ENCODE peak calls at places on chromosomes 2 and 18, in eight cellular contexts. G is IMR-90, Z is NB4, I is neural progenitor cell, M is left lung, C is AG09309, J is GM13977, L is epithelial cell of proximal tubule. V is an unnamed sample.

GRCh38 chr2:163934134-163934533 is 198.3 kb upstream of the FIGN start:
- DNase-seq in L (peak), J (no peak), C (no peak), G (no peak), Z (no peak), I (no peak), M (no peak), V (no peak)

GRCh38 chr2:145007673-145008263 is 487.8 kb upstream of the ZEB2 start:
- DNase-seq in I (no peak), J (no peak), G (peak), L (no peak), M (no peak), Z (no peak), C (no peak), V (no peak)

GRCh38 chr2:239814917-239815637 is 210.1 kb downstream of the NDUFA10 start:
- DNase-seq in M (peak), Z (no peak), G (no peak), L (no peak), J (no peak), C (no peak), I (no peak), V (no peak)

GRCh38 chr2:74846481-74846880 is 12.6 kb downstream of the HK2 start:
- DNase-seq in J (no peak), G (no peak), C (no peak), L (no peak), Z (no peak), I (no peak), M (no peak), V (no peak)

GRCh38 chr2:160670618-160671017 is 177.0 kb upstream of the RBMS1 start:
- DNase-seq in M (no peak), Z (no peak), G (no peak), I (no peak), J (no peak), L (no peak), C (no peak), V (no peak)

GRCh38 chr2:162928356-162928755 is 89.8 kb upstream of the KCNH7 start:
- DNase-seq in G (no peak), M (no peak), C (no peak), J (no peak), I (no peak), Z (peak), L (no peak), V (no peak)

GRCh38 chr2:137910641-137911040 is 53.6 kb upstream of the HNMT start:
- DNase-seq in C (no peak), Z (peak), L (no peak), J (no peak), G (peak), M (no peak), I (peak), V (no peak)

GRCh38 chr2:181813963-181814565 is 77.5 kb upstream of the ITPRID2 start:
- DNase-seq in M (no peak), G (peak), J (no peak), C (no peak), L (no peak), Z (peak), I (no peak), V (no peak)

GRCh38 chr2:84417453-84417852 is 41.6 kb downstream of the SUCLG1 start:
- DNase-seq in G (peak), I (no peak), L (no peak), M (no peak), Z (no peak), J (no peak), C (no peak), V (no peak)

GRCh38 chr2:146652311-146652710 is 1192.5 kb upstream of the ACVR2A start:
- DNase-seq in Z (no peak), G (peak), M (no peak), L (no peak), J (no peak), C (no peak), I (no peak), V (no peak)

GRCh38 chr18:77250926-77251729 is 1.5 kb downstream of the GALR1 start:
- DNase-seq in I (peak), Z (no peak), G (no peak), L (no peak), C (no peak), J (no peak), M (peak), V (no peak)

GRCh38 chr2:206198677-206199076 is 39.0 kb downstream of the EEF1B2 start:
- DNase-seq in C (peak), G (peak), J (no peak), Z (peak), M (no peak), I (no peak), L (no peak), V (no peak)

GRCh38 chr2:216677439-216678097 is 17.8 kb downstream of the IGFBP5 start:
- DNase-seq in I (no peak), G (no peak), Z (no peak), M (no peak), L (no peak), J (no peak), C (no peak), V (no peak)

GRCh38 chr18:5538541-5538940 is 5.3 kb downstream of the EPB41L3 start:
- DNase-seq in G (no peak), J (no peak), C (no peak), I (peak), Z (no peak), M (no peak), L (no peak), V (no peak)

GRCh38 chr18:3889121-3889520 is 439.1 kb downstream of the TGIF1 start:
- DNase-seq in C (no peak), Z (no peak), J (no peak), L (no peak), M (no peak), I (no peak), G (peak), V (no peak)

DNA sequence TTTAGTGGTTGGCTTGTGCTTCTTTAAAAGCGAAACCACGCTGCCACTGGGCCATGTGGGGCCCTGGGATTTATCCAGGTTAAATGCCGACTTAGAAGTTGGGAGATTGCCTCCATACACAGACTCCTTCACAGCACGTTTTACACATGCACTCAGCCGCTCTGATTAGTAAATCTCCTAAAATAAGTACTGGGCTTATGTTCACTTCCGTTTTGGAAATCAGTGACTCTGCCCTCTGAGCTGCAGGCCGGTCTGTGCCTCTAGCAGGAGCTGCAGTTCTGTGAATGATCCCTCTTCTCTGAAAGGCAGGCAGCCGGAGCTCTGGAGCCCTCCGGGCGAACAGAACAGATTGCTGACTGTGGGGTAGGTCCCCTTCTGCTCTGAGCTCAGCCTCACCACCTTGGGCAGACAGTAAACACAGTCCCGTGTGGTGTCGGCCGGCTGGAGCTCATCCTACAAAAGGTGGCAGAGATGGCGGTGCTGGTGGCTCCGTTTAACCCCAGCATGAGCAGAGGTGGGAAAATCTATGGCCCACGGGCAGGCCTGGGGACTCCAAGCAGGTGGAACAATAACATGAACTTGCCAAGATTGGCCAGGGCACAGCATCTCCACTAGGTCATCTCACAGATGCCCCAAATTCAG is 9.8 kb upstream of the RAB17 start:
- DNase-seq in Z (no peak), M (no peak), L (no peak), I (no peak), C (peak), G (peak), J (no peak), V (no peak)
- TF ChIP-seq CTCF in Z (no peak), M (no peak), L (no peak), I (no peak), C (peak), G (peak), J (no peak), V (no peak)

DNA sequence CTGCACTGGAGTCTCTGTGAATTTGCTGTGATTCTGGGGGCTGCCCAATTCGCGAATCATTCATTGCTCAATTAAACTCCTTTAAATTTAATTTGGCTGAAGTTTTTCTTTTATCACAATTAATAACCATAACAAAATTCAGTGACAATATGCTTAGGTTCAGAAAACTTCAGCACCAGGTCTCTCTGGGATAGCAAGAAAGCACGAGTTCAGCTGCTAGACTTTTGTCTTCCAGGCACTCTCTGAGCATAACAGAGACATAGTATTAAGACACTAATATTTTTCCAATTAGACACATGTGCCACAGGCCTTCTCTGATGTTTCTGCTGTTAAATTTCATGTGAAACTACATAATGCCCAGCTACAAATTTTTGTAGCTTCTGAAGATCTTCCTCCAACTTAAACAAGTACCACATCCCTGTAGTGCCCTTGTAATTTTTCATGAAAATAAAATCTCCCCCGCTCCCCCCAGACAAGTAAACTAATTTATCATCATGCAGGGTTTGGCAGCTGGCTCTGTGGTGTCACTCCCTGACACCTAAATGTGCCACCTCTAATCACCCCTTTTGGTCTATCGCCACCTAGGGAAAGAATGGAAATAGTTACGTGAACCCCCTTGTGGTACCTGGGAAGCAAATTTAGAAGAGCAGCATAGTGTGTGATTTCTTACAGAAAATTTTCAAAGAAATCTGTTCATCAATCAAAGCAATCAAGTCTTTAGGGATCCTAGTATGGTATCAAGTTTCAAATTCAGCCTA is 94.1 kb downstream of the CSRNP3 start:
- DNase-seq in L (no peak), C (no peak), Z (peak), M (no peak), J (no peak), I (peak), G (no peak), V (no peak)
- TF ChIP-seq CTCF in L (peak), C (no peak), Z (peak), M (no peak), J (peak), I (peak), G (no peak), V (no peak)

GRCh38 chr2:38524580-38524979 is 78.1 kb downstream of the HNRNPLL start:
- DNase-seq in Z (no peak), I (no peak), L (no peak), M (no peak), C (no peak), G (no peak), J (no peak), V (no peak)

GRCh38 chr2:38526195-38526594 is 76.5 kb downstream of the HNRNPLL start:
- DNase-seq in Z (no peak), C (peak), M (no peak), L (no peak), G (peak), J (no peak), I (no peak), V (no peak)

GRCh38 chr2:38521835-38522234 is 80.9 kb downstream of the HNRNPLL start:
- DNase-seq in I (no peak), G (no peak), J (no peak), M (no peak), Z (no peak), C (no peak), L (no peak), V (no peak)

GRCh38 chr2:38522754-38523349 is 79.9 kb downstream of the HNRNPLL start:
- DNase-seq in Z (no peak), I (no peak), J (no peak), G (no peak), M (no peak), L (no peak), C (no peak), V (no peak)

GRCh38 chr2:38523728-38524437 is 78.8 kb downstream of the HNRNPLL start:
- DNase-seq in Z (peak), C (no peak), I (peak), L (no peak), G (no peak), M (no peak), J (no peak), V (no peak)
- TF ChIP-seq CTCF in Z (peak), C (no peak), I (peak), L (peak), G (no peak), M (no peak), J (no peak), V (no peak)

DNA sequence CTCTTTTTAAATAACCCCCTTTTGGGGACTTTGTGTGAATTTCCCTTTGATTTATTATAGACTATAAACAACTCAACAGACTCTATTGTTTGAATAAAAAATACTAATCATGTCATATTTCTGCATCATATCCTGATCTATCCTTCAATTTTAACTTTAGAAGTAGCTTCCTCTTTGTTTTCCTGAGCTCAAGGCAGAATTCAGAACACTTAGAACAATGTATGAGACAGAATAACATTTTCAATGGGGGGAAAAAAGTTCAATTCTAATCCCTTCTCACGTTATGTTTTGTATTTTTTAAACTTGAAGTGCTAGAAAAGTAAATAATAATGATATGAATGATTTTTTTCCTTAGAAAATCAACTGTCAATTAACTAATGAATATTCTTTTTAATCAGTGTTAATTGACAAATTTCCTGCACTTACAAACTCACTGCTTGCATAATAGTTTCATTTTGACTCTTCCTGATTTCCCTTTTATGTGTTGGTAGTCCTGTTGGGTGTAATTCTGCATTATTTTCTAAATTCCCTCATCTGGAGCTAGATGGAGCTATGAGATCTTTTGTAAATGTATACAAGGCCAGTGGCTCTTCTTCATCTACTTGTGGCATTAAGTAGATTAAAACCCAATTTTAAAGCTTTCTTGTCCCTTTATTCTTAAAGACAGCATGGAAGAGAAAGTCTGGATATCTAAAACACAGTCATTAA is 326.1 kb downstream of the PARD3B start:
- DNase-seq in C (peak), M (no peak), I (peak), Z (peak), J (peak), G (peak), L (peak), V (no peak)
- TF ChIP-seq CTCF in C (peak), M (no peak), I (peak), Z (no peak), J (peak), G (peak), L (peak), V (no peak)

DNA sequence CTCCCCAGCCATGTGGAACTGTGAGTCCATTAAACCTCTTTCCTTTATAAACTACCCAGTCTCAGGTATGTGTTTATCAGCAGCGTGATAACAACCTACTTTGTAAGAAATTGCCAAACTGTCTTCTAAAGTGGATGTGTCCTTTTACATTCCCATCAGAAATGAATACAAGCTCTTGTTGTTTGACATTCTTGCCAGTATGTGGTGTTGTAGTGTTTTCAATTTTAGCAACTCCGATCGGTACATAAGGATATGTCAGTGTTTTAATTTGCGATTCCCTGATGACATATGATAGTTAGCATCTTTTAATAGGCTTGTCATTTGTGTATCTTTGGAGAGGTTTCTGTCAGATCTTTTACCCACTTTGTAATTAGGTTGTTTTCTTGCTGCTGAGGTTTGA is 1156.3 kb upstream of the CRIM1 start:
- DNase-seq in J (no peak), I (no peak), C (no peak), G (no peak), Z (no peak), L (no peak), M (no peak), V (no peak)
- TF ChIP-seq CTCF in J (no peak), I (peak), C (no peak), G (no peak), Z (no peak), L (peak), M (no peak), V (no peak)

GRCh38 chr18:23337599-23338444 is 115.3 kb upstream of the RIOK3 start:
- DNase-seq in L (no peak), Z (no peak), J (no peak), G (peak), I (peak), C (no peak), M (no peak), V (no peak)
- TF ChIP-seq CTCF in L (peak), Z (no peak), J (no peak), G (peak), I (no peak), C (no peak), M (no peak), V (no peak)

GRCh38 chr2:53202063-53202462 is 565.5 kb upstream of the CHAC2 start:
- DNase-seq in I (no peak), L (peak), Z (peak), G (peak), J (no peak), C (peak), M (no peak), V (no peak)
- TF ChIP-seq CTCF in I (peak), L (peak), Z (no peak), G (peak), J (no peak), C (no peak), M (no peak), V (no peak)

GRCh38 chr2:189204322-189204941 is 24.9 kb upstream of the COL5A2 start:
- DNase-seq in G (peak), J (no peak), C (no peak), Z (no peak), L (no peak), I (no peak), M (no peak), V (no peak)
- TF ChIP-seq CTCF in G (no peak), J (no peak), C (no peak), Z (no peak), L (no peak), I (no peak), M (no peak), V (no peak)

DNA sequence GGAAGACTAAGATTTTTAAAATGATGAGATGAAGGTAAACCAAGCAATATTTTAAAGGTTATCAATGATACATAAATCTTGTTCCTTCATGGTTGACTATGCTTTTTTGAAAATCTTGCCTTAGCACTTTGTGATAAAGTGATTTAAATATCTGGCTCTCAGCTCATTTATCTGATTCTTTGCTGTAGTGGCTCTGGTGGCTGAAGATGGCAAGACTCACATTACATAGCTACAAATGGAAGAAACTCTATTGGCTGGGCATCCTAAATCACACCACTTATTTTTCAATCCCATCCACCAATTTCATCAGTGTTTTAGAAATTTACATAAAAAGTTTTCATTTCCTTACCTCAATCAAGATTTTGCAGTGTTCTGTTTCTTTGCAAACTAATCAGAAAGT is 16.6 kb upstream of the APCDD1 start:
- DNase-seq in Z (peak), J (no peak), M (no peak), I (no peak), C (no peak), L (no peak), G (no peak), V (no peak)
- TF ChIP-seq CTCF in Z (peak), J (no peak), M (no peak), I (peak), C (peak), L (no peak), G (no peak), V (no peak)

DNA sequence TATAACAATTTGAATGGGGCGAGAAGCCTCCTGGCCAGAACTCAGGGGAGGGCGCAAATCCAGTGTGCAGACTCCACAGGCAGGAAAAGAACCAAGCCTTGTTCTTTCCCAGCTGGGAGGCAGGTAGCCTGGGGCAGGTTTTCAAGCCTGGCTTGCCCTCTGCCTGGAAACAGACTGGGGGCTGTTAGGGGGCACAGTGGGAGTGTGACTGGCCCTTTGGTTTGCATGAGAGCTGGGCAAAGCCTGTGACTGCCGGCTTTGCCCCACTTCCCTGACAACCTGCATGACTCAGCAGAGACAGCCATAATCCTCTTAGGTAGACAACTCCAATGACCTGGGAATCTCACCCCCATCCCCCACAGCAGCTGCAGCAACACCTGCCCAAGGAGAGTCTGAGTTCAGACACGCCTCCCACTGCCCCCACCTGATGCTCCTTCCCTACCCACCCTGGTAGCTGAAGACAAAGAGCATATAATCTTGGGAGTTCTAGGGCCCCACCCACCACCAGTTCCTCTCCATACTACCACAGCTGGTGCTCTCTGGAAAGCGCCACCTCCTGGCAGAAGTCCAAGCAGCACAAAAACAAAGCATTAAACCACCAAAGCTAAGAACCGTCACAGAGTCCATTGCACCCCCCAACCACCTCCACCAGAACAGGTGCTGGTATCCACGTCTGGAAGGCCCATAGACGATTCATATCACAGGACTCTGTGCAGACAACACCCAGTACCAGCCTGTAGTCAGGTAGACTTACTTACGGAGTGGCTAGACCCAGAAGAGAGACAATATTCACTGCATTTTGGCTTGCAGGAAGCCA is 402.5 kb downstream of the STK39 start:
- DNase-seq in C (no peak), Z (peak), I (peak), L (no peak), G (no peak), M (no peak), J (no peak), V (no peak)
- TF ChIP-seq CTCF in C (no peak), Z (peak), I (peak), L (peak), G (no peak), M (no peak), J (peak), V (no peak)